ENCODE peak calls at places on chromosomes 5 and 9, in seven cellular contexts. T is NCI-H82; F is AG08396; M is HEK293T; P is AG10803; A is activated CD4-positive, alpha-beta T cell treated with anti-CD3 and anti-CD28 coated beads, Interleukin-2, amount 10 ng/mL, durations not matched to agents 7 days and 5 days; O is GM10248. C is an unnamed sample.

GRCh38 chr5:108727639-108728565 is 19.8 kb upstream of the FER start:
- DNase-seq in T (peak; percentile 90), F (peak; percentile 94), M (peak; percentile 89), P (peak; percentile 91), A (peak; percentile 18), O (peak; percentile 84), C (peak; percentile 88)

GRCh38 chr5:131782717-131783116 is 14.1 kb downstream of the FNIP1 start:
- DNase-seq in T (no peak), F (no peak), M (no peak), P (no peak), A (no peak), O (no peak), C (no peak)

GRCh38 chr9:120350596-120350995 is 229.4 kb downstream of the CDK5RAP2 start:
- DNase-seq in T (no peak), F (no peak), M (no peak), P (no peak), A (no peak), O (no peak), C (no peak)

GRCh38 chr9:107480386-107480789 is 9.2 kb downstream of the KLF4 start:
- DNase-seq in T (no peak), F (peak; percentile 59), M (no peak), P (peak; percentile 95), A (no peak), O (no peak), C (peak; percentile 38)

GRCh38 chr9:36997414-36997813 is 36.7 kb downstream of the PAX5 start:
- DNase-seq in T (no peak), F (no peak), M (no peak), P (peak; percentile 8), A (no peak), O (no peak), C (no peak)

GRCh38 chr9:37639874-37640273 is 10.9 kb upstream of the FRMPD1 start:
- DNase-seq in T (peak; percentile 65), F (no peak), M (no peak), P (no peak), A (no peak), O (no peak), C (no peak)

GRCh38 chr9:26974927-26975326 is 18.7 kb downstream of the IFT74 start:
- DNase-seq in T (no peak), F (no peak), M (no peak), P (no peak), A (no peak), O (no peak), C (no peak)

GRCh38 chr5:87069974-87070608 is 197.6 kb upstream of the RASA1 start:
- DNase-seq in T (no peak), F (peak; percentile 43), M (no peak), P (peak; percentile 74), A (no peak), O (peak; percentile 32), C (peak; percentile 88)

C was measured in MM.1S.